ENCODE peak calls at places on chromosomes 3 and 15, in seven cellular contexts. X is neural progenitor cell, L is HL-60, F is left ventricle myocardium inferior, D is uterus, Y is thoracic aorta, B is tibial artery. C is an unnamed sample.

GRCh38 chr3:115550285-115550741 is 73.0 kb upstream of the GAP43 start:
- DNase-seq in X (no peak), L (no peak), F (peak), D (no peak), Y (no peak), B (peak), C (no peak)

GRCh38 chr3:116886202-116886893 is 176.8 kb downstream of the TUSC7 start:
- DNase-seq in X (no peak), L (no peak), F (no peak), D (no peak), Y (no peak), B (no peak), C (no peak)

GRCh38 chr3:142904639-142905441 is 16.0 kb upstream of the PCOLCE2 start:
- DNase-seq in X (peak), L (peak), F (no peak), D (no peak), Y (no peak), B (peak), C (no peak)

GRCh38 chr15:67524235-67524634 is 3.3 kb downstream of the C15orf61 start:
- DNase-seq in X (no peak), L (no peak), F (no peak), D (no peak), Y (no peak), B (no peak), C (no peak)

GRCh38 chr3:52829906-52830463 is 487 bp downstream of the ITIH4 start:
- DNase-seq in X (no peak), L (no peak), F (no peak), D (no peak), Y (no peak), B (no peak), C (no peak)

GRCh38 chr15:75785771-75786563 is 57.3 kb upstream of the UBE2Q2 start:
- DNase-seq in X (peak), L (no peak), F (no peak), D (no peak), Y (no peak), B (no peak), C (no peak)

GRCh38 chr3:192229866-192230265 is 497.5 kb downstream of the FGF12 start:
- DNase-seq in X (no peak), L (no peak), F (no peak), D (no peak), Y (no peak), B (no peak), C (no peak)

GRCh38 chr15:34739346-34739745 is 15.5 kb downstream of the GJD2 start:
- DNase-seq in X (no peak), L (no peak), F (no peak), D (no peak), Y (no peak), B (no peak), C (no peak)

GRCh38 chr3:44013967-44014366 is 227.7 kb upstream of the TOPAZ1 start:
- DNase-seq in X (no peak), L (no peak), F (no peak), D (no peak), Y (no peak), B (no peak), C (no peak)

GRCh38 chr3:59262076-59262498 is 212.3 kb upstream of the CFAP20DC start:
- DNase-seq in X (no peak), L (no peak), F (no peak), D (no peak), Y (no peak), B (no peak), C (no peak)

GRCh38 chr3:12875857-12876451 is 34.6 kb upstream of the RPL32 start:
- DNase-seq in X (peak), L (no peak), F (peak), D (no peak), Y (no peak), B (no peak), C (no peak)

GRCh38 chr3:100400424-100400781 is 486 bp downstream of the TOMM70 start:
- DNase-seq in X (no peak), L (peak), F (no peak), D (no peak), Y (no peak), B (peak), C (no peak)

GRCh38 chr15:101087172-101087769 is 164.6 kb downstream of the CHSY1 start:
- DNase-seq in X (no peak), L (no peak), F (no peak), D (no peak), Y (no peak), B (no peak), C (no peak)

GRCh38 chr3:39275963-39276593 is 3.8 kb downstream of the CX3CR1 start:
- DNase-seq in X (no peak), L (no peak), F (no peak), D (no peak), Y (no peak), B (no peak), C (no peak)

GRCh38 chr3:104437131-104437750 is 929.5 kb upstream of the ALCAM start:
- DNase-seq in X (no peak), L (no peak), F (no peak), D (no peak), Y (no peak), B (no peak), C (no peak)

GRCh38 chr15:67685008-67685599 is 140.2 kb upstream of the SKOR1 start:
- DNase-seq in X (peak), L (peak), F (no peak), D (no peak), Y (no peak), B (no peak), C (no peak)

GRCh38 chr3:122005033-122005565 is 16.9 kb downstream of the ILDR1 start:
- DNase-seq in X (no peak), L (no peak), F (no peak), D (no peak), Y (no peak), B (no peak), C (no peak)

DNA sequence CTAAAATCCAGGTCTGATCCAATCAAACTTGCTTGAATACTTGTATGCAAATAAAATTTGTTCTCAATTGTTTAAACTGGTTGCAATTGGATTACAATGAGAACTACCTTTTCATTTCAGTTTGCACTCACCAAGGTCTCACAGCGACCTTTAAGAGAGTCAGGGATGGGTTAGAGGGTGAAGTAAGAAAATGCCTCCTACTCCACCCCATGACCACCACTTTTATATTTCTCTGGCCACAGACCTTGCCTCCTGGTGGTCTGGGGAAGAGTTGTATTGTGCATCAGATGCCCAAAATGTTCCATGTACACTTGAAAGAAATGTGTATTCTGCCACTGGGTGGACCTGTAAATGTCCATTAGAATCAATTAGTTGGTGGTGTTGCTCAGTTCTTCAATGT is 16.4 kb upstream of the THSD4 start:
- DNase-seq in X (no peak), L (no peak), F (no peak), D (no peak), Y (no peak), B (no peak), C (no peak)
- TF ChIP-seq CTCF in X (no peak), L (no peak), F (no peak), D (no peak), Y (no peak), B (no peak), C (no peak)

DNA sequence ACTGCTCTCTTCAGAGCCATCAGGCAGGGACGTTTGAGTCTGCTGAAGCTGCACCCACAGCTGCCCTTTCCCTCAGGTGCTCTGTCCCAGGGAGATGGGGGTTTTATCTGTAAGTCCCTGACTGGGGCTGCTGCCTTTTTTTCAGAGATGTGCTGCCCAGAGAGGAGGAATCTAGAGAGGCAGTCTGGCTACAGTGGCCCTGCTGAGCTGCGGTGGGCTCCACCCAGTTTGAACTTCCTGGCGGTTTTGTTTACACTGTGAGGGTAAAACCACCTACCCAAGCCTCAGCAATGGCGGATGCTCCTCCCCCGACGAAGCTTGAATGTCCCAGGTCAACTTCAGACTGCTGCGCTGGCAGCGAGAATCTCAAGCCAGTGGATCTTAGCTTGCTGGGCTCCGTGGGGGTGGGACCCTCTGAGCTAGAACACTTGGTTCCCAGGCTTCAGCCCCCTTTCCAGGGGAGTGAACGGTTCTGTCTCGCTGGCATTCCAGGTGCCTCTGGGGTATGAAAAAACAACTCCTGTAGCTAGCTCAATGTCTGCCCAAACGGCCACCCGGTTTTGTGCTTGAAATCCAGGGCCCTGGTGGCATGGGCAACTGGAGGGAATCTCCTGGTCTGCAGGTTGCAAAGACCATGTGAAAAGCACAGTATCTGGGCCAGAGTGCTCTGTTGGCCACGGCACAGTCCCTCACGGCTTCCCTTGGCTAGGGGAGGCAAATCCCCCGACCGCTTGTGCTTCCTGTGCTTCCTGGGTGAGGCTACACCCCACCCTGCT is 21.1 kb upstream of the ST6GAL1 start:
- DNase-seq in X (no peak), L (no peak), F (no peak), D (no peak), Y (no peak), B (no peak), C (no peak)
- H3K4me3 ChIP-seq in X (no peak), L (no peak), F (no peak), D (no peak), Y (no peak), B (no peak), C (no peak)

DNA sequence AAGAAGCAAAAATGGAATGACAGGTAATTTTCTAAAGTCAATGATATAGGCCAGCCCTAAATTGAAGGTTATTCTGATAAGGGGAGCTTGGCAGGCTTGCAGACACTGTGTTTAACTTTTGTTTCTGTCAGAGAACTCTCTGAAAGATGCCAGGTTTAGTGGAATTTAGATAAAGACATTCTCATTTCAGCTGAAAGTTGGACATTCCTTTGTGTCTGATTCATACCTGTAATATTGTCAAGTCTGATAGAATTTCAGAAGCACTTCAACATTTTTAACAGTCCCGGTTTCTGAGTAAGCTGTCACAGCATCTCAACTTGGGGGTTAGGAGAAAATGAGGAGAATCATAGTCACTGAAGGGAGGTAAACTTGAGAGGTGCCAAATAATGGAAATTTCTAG is 84.0 kb downstream of the DIPK2A start:
- DNase-seq in X (no peak), L (no peak), F (no peak), D (no peak), Y (no peak), B (no peak), C (no peak)
- H3K27ac ChIP-seq in X (no peak), L (no peak), F (no peak), D (no peak), Y (no peak), B (no peak), C (no peak)

GRCh38 chr15:89860446-89860845 is 33.3 kb downstream of the AP3S2 start:
- DNase-seq in X (no peak), L (no peak), F (no peak), D (no peak), Y (no peak), B (no peak), C (no peak)

GRCh38 chr15:89860851-89861360 is 32.9 kb downstream of the AP3S2 start:
- DNase-seq in X (no peak), L (no peak), F (no peak), D (no peak), Y (no peak), B (no peak), C (no peak)

GRCh38 chr15:89864958-89865739 is 28.6 kb downstream of the AP3S2 start:
- DNase-seq in X (no peak), L (no peak), F (no peak), D (no peak), Y (no peak), B (no peak), C (no peak)

GRCh38 chr15:89858661-89859458 is 34.9 kb downstream of the AP3S2 start:
- DNase-seq in X (no peak), L (no peak), F (no peak), D (no peak), Y (no peak), B (no peak), C (no peak)

GRCh38 chr15:89863918-89864317 is 29.9 kb downstream of the AP3S2 start:
- DNase-seq in X (no peak), L (no peak), F (no peak), D (no peak), Y (no peak), B (no peak), C (no peak)
- TF ChIP-seq CTCF in X (no peak), L (no peak), F (no peak), D (no peak), Y (no peak), B (no peak), C (no peak)

GRCh38 chr3:185824051-185824466 is 783 bp downstream of the IGF2BP2 start:
- DNase-seq in X (peak), L (no peak), F (no peak), D (peak), Y (no peak), B (no peak), C (no peak)
- H3K4me3 ChIP-seq in X (peak), L (peak), F (peak), D (peak), Y (peak), B (peak), C (peak)

GRCh38 chr3:181782306-181782924 is 70.7 kb downstream of the SOX2 start:
- DNase-seq in X (no peak), L (no peak), F (no peak), D (no peak), Y (no peak), B (no peak), C (no peak)
- H3K27ac ChIP-seq in X (no peak), L (no peak), F (no peak), D (no peak), Y (no peak), B (no peak), C (no peak)

GRCh38 chr3:175941352-175941751 is 1082.2 kb downstream of the NAALADL2 start:
- DNase-seq in X (peak), L (peak), F (no peak), D (no peak), Y (no peak), B (no peak), C (no peak)
- TF ChIP-seq CTCF in X (peak), L (no peak), F (peak), D (no peak), Y (no peak), B (peak), C (no peak)

DNA sequence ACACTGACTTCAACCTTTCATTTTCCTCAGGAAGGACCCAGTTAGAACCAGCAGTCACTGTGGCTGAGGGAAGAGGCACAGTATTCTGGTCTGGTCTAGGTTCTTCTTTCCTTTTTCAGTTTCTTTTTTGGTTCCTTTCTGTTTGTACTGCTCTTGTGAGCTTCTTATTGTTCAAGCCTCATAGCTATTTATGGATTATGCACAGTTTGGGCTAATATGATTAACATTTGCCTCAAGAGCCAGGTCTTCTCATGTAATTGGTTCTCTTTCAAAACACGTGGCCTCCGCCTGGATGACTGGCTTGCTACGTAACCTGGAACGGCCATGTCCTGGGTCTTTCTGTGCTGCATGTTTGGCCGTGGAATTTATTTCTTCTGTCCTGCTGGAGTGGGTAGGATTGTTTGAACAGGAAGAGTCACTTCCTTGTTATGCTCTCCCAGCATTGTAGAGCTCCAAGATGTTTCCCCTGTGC is 43.3 kb downstream of the RBMS3 start:
- DNase-seq in X (no peak), L (no peak), F (peak), D (peak), Y (peak), B (peak), C (peak)
- H3K4me3 ChIP-seq in X (no peak), L (no peak), F (peak), D (no peak), Y (peak), B (peak), C (peak)